ENCODE peak calls at places on chromosomes 12 and 14, in nine cellular contexts. One of them, this sample, is unnamed.

GRCh38 chr14:41570415-41571155 is 36.1 kb upstream of the LRFN5 start:
- DNase-seq in naive B cell: no peak
- DNase-seq in C1 segment of cervical spinal cord: no peak
- DNase-seq in stimulated activated CD8-positive, alpha-beta memory T cell treated with anti-CD3 and anti-CD28 coated beads, Interleukin-4, amount 100 ng/mL, for 1 hour: no peak
- DNase-seq in substantia nigra: no peak
- DNase-seq in NCI-H187: no peak
- DNase-seq in anterior cingulate cortex: no peak
- DNase-seq in NAMALWA: no peak
- DNase-seq in fibroblast of lung: no peak
- DNase-seq in this sample: no peak

GRCh38 chr12:32661706-32662105 is 17.4 kb upstream of the DNM1L start:
- DNase-seq in fibroblast of lung: no peak
- DNase-seq in C1 segment of cervical spinal cord: no peak
- DNase-seq in NAMALWA: no peak
- DNase-seq in NCI-H187: no peak
- DNase-seq in substantia nigra: no peak
- DNase-seq in naive B cell: no peak
- DNase-seq in stimulated activated CD8-positive, alpha-beta memory T cell treated with anti-CD3 and anti-CD28 coated beads, Interleukin-4, amount 100 ng/mL, for 1 hour: no peak
- DNase-seq in anterior cingulate cortex: no peak
- DNase-seq in this sample: no peak

GRCh38 chr14:20388159-20388558 is 25.1 kb downstream of the TEP1 start:
- DNase-seq in substantia nigra: no peak
- DNase-seq in NCI-H187: no peak
- DNase-seq in C1 segment of cervical spinal cord: no peak
- DNase-seq in anterior cingulate cortex: no peak
- DNase-seq in stimulated activated CD8-positive, alpha-beta memory T cell treated with anti-CD3 and anti-CD28 coated beads, Interleukin-4, amount 100 ng/mL, for 1 hour: no peak
- DNase-seq in NAMALWA: no peak
- DNase-seq in naive B cell: no peak
- DNase-seq in fibroblast of lung: no peak
- DNase-seq in this sample: no peak

GRCh38 chr12:591571-592505 is 71.4 kb downstream of the NINJ2 start:
- DNase-seq in stimulated activated CD8-positive, alpha-beta memory T cell treated with anti-CD3 and anti-CD28 coated beads, Interleukin-4, amount 100 ng/mL, for 1 hour: no peak
- DNase-seq in substantia nigra: no peak
- DNase-seq in naive B cell: no peak
- DNase-seq in NCI-H187: no peak
- DNase-seq in anterior cingulate cortex: no peak
- DNase-seq in fibroblast of lung: no peak
- DNase-seq in NAMALWA: peak
- DNase-seq in C1 segment of cervical spinal cord: no peak
- DNase-seq in this sample: no peak

GRCh38 chr14:64387232-64387737 is 868 bp upstream of the MTHFD1 start:
- DNase-seq in substantia nigra: no peak
- DNase-seq in anterior cingulate cortex: peak
- DNase-seq in NAMALWA: no peak
- DNase-seq in C1 segment of cervical spinal cord: peak
- DNase-seq in NCI-H187: no peak
- DNase-seq in fibroblast of lung: peak
- DNase-seq in naive B cell: no peak
- DNase-seq in stimulated activated CD8-positive, alpha-beta memory T cell treated with anti-CD3 and anti-CD28 coated beads, Interleukin-4, amount 100 ng/mL, for 1 hour: no peak
- DNase-seq in this sample: no peak

GRCh38 chr12:9702239-9702638 is 30.7 kb downstream of the CLECL1 start:
- DNase-seq in NCI-H187: no peak
- DNase-seq in NAMALWA: peak
- DNase-seq in fibroblast of lung: no peak
- DNase-seq in C1 segment of cervical spinal cord: no peak
- DNase-seq in naive B cell: no peak
- DNase-seq in anterior cingulate cortex: no peak
- DNase-seq in stimulated activated CD8-positive, alpha-beta memory T cell treated with anti-CD3 and anti-CD28 coated beads, Interleukin-4, amount 100 ng/mL, for 1 hour: no peak
- DNase-seq in substantia nigra: no peak
- DNase-seq in this sample: peak

GRCh38 chr14:51095854-51096823 is 1.2 kb upstream of the TRIM9 start:
- DNase-seq in NCI-H187: no peak
- DNase-seq in C1 segment of cervical spinal cord: peak
- DNase-seq in naive B cell: no peak
- DNase-seq in stimulated activated CD8-positive, alpha-beta memory T cell treated with anti-CD3 and anti-CD28 coated beads, Interleukin-4, amount 100 ng/mL, for 1 hour: no peak
- DNase-seq in fibroblast of lung: peak
- DNase-seq in NAMALWA: peak
- DNase-seq in anterior cingulate cortex: peak
- DNase-seq in substantia nigra: peak
- DNase-seq in this sample: no peak

GRCh38 chr12:49636979-49637378 is 13.6 kb downstream of the PRPF40B start:
- DNase-seq in NCI-H187: no peak
- DNase-seq in fibroblast of lung: peak
- DNase-seq in naive B cell: peak
- DNase-seq in stimulated activated CD8-positive, alpha-beta memory T cell treated with anti-CD3 and anti-CD28 coated beads, Interleukin-4, amount 100 ng/mL, for 1 hour: peak
- DNase-seq in NAMALWA: peak
- DNase-seq in substantia nigra: peak
- DNase-seq in anterior cingulate cortex: peak
- DNase-seq in C1 segment of cervical spinal cord: peak
- DNase-seq in this sample: peak

GRCh38 chr14:93543766-93544165 is 113.0 kb downstream of the UNC79 start:
- DNase-seq in substantia nigra: no peak
- DNase-seq in NAMALWA: peak
- DNase-seq in naive B cell: no peak
- DNase-seq in NCI-H187: no peak
- DNase-seq in stimulated activated CD8-positive, alpha-beta memory T cell treated with anti-CD3 and anti-CD28 coated beads, Interleukin-4, amount 100 ng/mL, for 1 hour: no peak
- DNase-seq in C1 segment of cervical spinal cord: no peak
- DNase-seq in anterior cingulate cortex: no peak
- DNase-seq in fibroblast of lung: peak
- DNase-seq in this sample: peak

GRCh38 chr12:67501362-67501761 is 147.2 kb upstream of the DYRK2 start:
- DNase-seq in substantia nigra: no peak
- DNase-seq in naive B cell: no peak
- DNase-seq in C1 segment of cervical spinal cord: no peak
- DNase-seq in fibroblast of lung: no peak
- DNase-seq in NCI-H187: no peak
- DNase-seq in anterior cingulate cortex: no peak
- DNase-seq in stimulated activated CD8-positive, alpha-beta memory T cell treated with anti-CD3 and anti-CD28 coated beads, Interleukin-4, amount 100 ng/mL, for 1 hour: no peak
- DNase-seq in NAMALWA: no peak
- DNase-seq in this sample: no peak

GRCh38 chr12:110117948-110118685 is 6.0 kb upstream of the IFT81 start:
- DNase-seq in C1 segment of cervical spinal cord: no peak
- DNase-seq in anterior cingulate cortex: no peak
- DNase-seq in NCI-H187: no peak
- DNase-seq in NAMALWA: no peak
- DNase-seq in naive B cell: no peak
- DNase-seq in fibroblast of lung: no peak
- DNase-seq in substantia nigra: no peak
- DNase-seq in stimulated activated CD8-positive, alpha-beta memory T cell treated with anti-CD3 and anti-CD28 coated beads, Interleukin-4, amount 100 ng/mL, for 1 hour: no peak
- DNase-seq in this sample: no peak

GRCh38 chr14:92103363-92103762 is 3.0 kb downstream of the ATXN3 start:
- DNase-seq in stimulated activated CD8-positive, alpha-beta memory T cell treated with anti-CD3 and anti-CD28 coated beads, Interleukin-4, amount 100 ng/mL, for 1 hour: no peak
- DNase-seq in NCI-H187: no peak
- DNase-seq in fibroblast of lung: no peak
- DNase-seq in NAMALWA: no peak
- DNase-seq in substantia nigra: no peak
- DNase-seq in naive B cell: no peak
- DNase-seq in anterior cingulate cortex: no peak
- DNase-seq in C1 segment of cervical spinal cord: no peak
- DNase-seq in this sample: no peak

GRCh38 chr12:120960657-120961056 is 17.7 kb upstream of the HNF1A start:
- DNase-seq in stimulated activated CD8-positive, alpha-beta memory T cell treated with anti-CD3 and anti-CD28 coated beads, Interleukin-4, amount 100 ng/mL, for 1 hour: no peak
- DNase-seq in NCI-H187: no peak
- DNase-seq in fibroblast of lung: no peak
- DNase-seq in naive B cell: no peak
- DNase-seq in NAMALWA: no peak
- DNase-seq in substantia nigra: no peak
- DNase-seq in anterior cingulate cortex: no peak
- DNase-seq in C1 segment of cervical spinal cord: no peak
- DNase-seq in this sample: no peak

GRCh38 chr14:103443106-103443505 is 57.9 kb downstream of the MARK3 start:
- DNase-seq in anterior cingulate cortex: no peak
- DNase-seq in naive B cell: no peak
- DNase-seq in fibroblast of lung: no peak
- DNase-seq in C1 segment of cervical spinal cord: no peak
- DNase-seq in stimulated activated CD8-positive, alpha-beta memory T cell treated with anti-CD3 and anti-CD28 coated beads, Interleukin-4, amount 100 ng/mL, for 1 hour: no peak
- DNase-seq in NAMALWA: no peak
- DNase-seq in substantia nigra: no peak
- DNase-seq in NCI-H187: no peak
- DNase-seq in this sample: peak

GRCh38 chr12:16531623-16532022 is 74.3 kb downstream of the LMO3 start:
- DNase-seq in substantia nigra: peak
- DNase-seq in NCI-H187: peak
- DNase-seq in anterior cingulate cortex: peak
- DNase-seq in fibroblast of lung: no peak
- DNase-seq in naive B cell: no peak
- DNase-seq in stimulated activated CD8-positive, alpha-beta memory T cell treated with anti-CD3 and anti-CD28 coated beads, Interleukin-4, amount 100 ng/mL, for 1 hour: no peak
- DNase-seq in NAMALWA: no peak
- DNase-seq in C1 segment of cervical spinal cord: no peak
- DNase-seq in this sample: no peak

GRCh38 chr12:132740652-132741051 is 21.0 kb downstream of the ANKLE2 start:
- DNase-seq in NAMALWA: no peak
- DNase-seq in C1 segment of cervical spinal cord: no peak
- DNase-seq in substantia nigra: no peak
- DNase-seq in NCI-H187: no peak
- DNase-seq in naive B cell: no peak
- DNase-seq in anterior cingulate cortex: no peak
- DNase-seq in stimulated activated CD8-positive, alpha-beta memory T cell treated with anti-CD3 and anti-CD28 coated beads, Interleukin-4, amount 100 ng/mL, for 1 hour: no peak
- DNase-seq in fibroblast of lung: no peak
- DNase-seq in this sample: no peak

GRCh38 chr12:112750971-112751370 is 40.6 kb upstream of the RPH3A start:
- DNase-seq in fibroblast of lung: no peak
- DNase-seq in C1 segment of cervical spinal cord: no peak
- DNase-seq in NCI-H187: no peak
- DNase-seq in naive B cell: no peak
- DNase-seq in substantia nigra: no peak
- DNase-seq in NAMALWA: no peak
- DNase-seq in anterior cingulate cortex: no peak
- DNase-seq in stimulated activated CD8-positive, alpha-beta memory T cell treated with anti-CD3 and anti-CD28 coated beads, Interleukin-4, amount 100 ng/mL, for 1 hour: no peak
- DNase-seq in this sample: no peak

GRCh38 chr14:34029921-34030334 is 79.1 kb upstream of the EGLN3 start:
- DNase-seq in anterior cingulate cortex: no peak
- DNase-seq in substantia nigra: no peak
- DNase-seq in stimulated activated CD8-positive, alpha-beta memory T cell treated with anti-CD3 and anti-CD28 coated beads, Interleukin-4, amount 100 ng/mL, for 1 hour: no peak
- DNase-seq in C1 segment of cervical spinal cord: no peak
- DNase-seq in fibroblast of lung: peak
- DNase-seq in naive B cell: no peak
- DNase-seq in NCI-H187: no peak
- DNase-seq in NAMALWA: no peak
- DNase-seq in this sample: no peak

GRCh38 chr12:46149905-46150304 is 118.9 kb downstream of the SLC38A1 start:
- DNase-seq in naive B cell: no peak
- DNase-seq in fibroblast of lung: no peak
- DNase-seq in NAMALWA: no peak
- DNase-seq in NCI-H187: no peak
- DNase-seq in stimulated activated CD8-positive, alpha-beta memory T cell treated with anti-CD3 and anti-CD28 coated beads, Interleukin-4, amount 100 ng/mL, for 1 hour: no peak
- DNase-seq in anterior cingulate cortex: no peak
- DNase-seq in substantia nigra: no peak
- DNase-seq in C1 segment of cervical spinal cord: no peak
- DNase-seq in this sample: no peak

GRCh38 chr12:109743076-109743910 is 29.7 kb downstream of the FAM222A start:
- DNase-seq in stimulated activated CD8-positive, alpha-beta memory T cell treated with anti-CD3 and anti-CD28 coated beads, Interleukin-4, amount 100 ng/mL, for 1 hour: no peak
- DNase-seq in NAMALWA: no peak
- DNase-seq in anterior cingulate cortex: no peak
- DNase-seq in fibroblast of lung: no peak
- DNase-seq in substantia nigra: no peak
- DNase-seq in C1 segment of cervical spinal cord: no peak
- DNase-seq in NCI-H187: no peak
- DNase-seq in naive B cell: no peak
- DNase-seq in this sample: no peak

GRCh38 chr14:52954346-52955214 is 3.7 kb upstream of the FERMT2 start:
- DNase-seq in NCI-H187: no peak
- DNase-seq in C1 segment of cervical spinal cord: no peak
- DNase-seq in substantia nigra: no peak
- DNase-seq in naive B cell: no peak
- DNase-seq in stimulated activated CD8-positive, alpha-beta memory T cell treated with anti-CD3 and anti-CD28 coated beads, Interleukin-4, amount 100 ng/mL, for 1 hour: no peak
- DNase-seq in anterior cingulate cortex: no peak
- DNase-seq in NAMALWA: no peak
- DNase-seq in fibroblast of lung: peak
- DNase-seq in this sample: no peak

GRCh38 chr14:96136361-96136760 is 68.3 kb upstream of the BDKRB2 start:
- DNase-seq in C1 segment of cervical spinal cord: no peak
- DNase-seq in NAMALWA: no peak
- DNase-seq in anterior cingulate cortex: no peak
- DNase-seq in stimulated activated CD8-positive, alpha-beta memory T cell treated with anti-CD3 and anti-CD28 coated beads, Interleukin-4, amount 100 ng/mL, for 1 hour: no peak
- DNase-seq in NCI-H187: no peak
- DNase-seq in naive B cell: no peak
- DNase-seq in substantia nigra: no peak
- DNase-seq in fibroblast of lung: peak
- DNase-seq in this sample: no peak

GRCh38 chr12:27844427-27845090 is 64.5 kb upstream of the MANSC4 start:
- DNase-seq in C1 segment of cervical spinal cord: no peak
- DNase-seq in NAMALWA: no peak
- DNase-seq in naive B cell: no peak
- DNase-seq in stimulated activated CD8-positive, alpha-beta memory T cell treated with anti-CD3 and anti-CD28 coated beads, Interleukin-4, amount 100 ng/mL, for 1 hour: no peak
- DNase-seq in anterior cingulate cortex: no peak
- DNase-seq in NCI-H187: no peak
- DNase-seq in fibroblast of lung: no peak
- DNase-seq in substantia nigra: no peak
- DNase-seq in this sample: no peak

GRCh38 chr14:92258934-92259333 is 64.0 kb upstream of the SLC24A4 start:
- DNase-seq in naive B cell: no peak
- DNase-seq in stimulated activated CD8-positive, alpha-beta memory T cell treated with anti-CD3 and anti-CD28 coated beads, Interleukin-4, amount 100 ng/mL, for 1 hour: no peak
- DNase-seq in substantia nigra: no peak
- DNase-seq in anterior cingulate cortex: no peak
- DNase-seq in fibroblast of lung: no peak
- DNase-seq in NAMALWA: no peak
- DNase-seq in NCI-H187: no peak
- DNase-seq in C1 segment of cervical spinal cord: no peak
- DNase-seq in this sample: peak

GRCh38 chr14:92990456-92991430 is 67.8 kb downstream of the CHGA start:
- DNase-seq in stimulated activated CD8-positive, alpha-beta memory T cell treated with anti-CD3 and anti-CD28 coated beads, Interleukin-4, amount 100 ng/mL, for 1 hour: no peak
- DNase-seq in naive B cell: no peak
- DNase-seq in anterior cingulate cortex: no peak
- DNase-seq in substantia nigra: no peak
- DNase-seq in NCI-H187: no peak
- DNase-seq in C1 segment of cervical spinal cord: no peak
- DNase-seq in NAMALWA: no peak
- DNase-seq in fibroblast of lung: no peak
- DNase-seq in this sample: no peak

GRCh38 chr12:52539024-52539820 is 13.7 kb downstream of the KRT71 start:
- DNase-seq in NCI-H187: peak
- DNase-seq in naive B cell: no peak
- DNase-seq in anterior cingulate cortex: no peak
- DNase-seq in fibroblast of lung: peak
- DNase-seq in stimulated activated CD8-positive, alpha-beta memory T cell treated with anti-CD3 and anti-CD28 coated beads, Interleukin-4, amount 100 ng/mL, for 1 hour: no peak
- DNase-seq in C1 segment of cervical spinal cord: no peak
- DNase-seq in NAMALWA: no peak
- DNase-seq in substantia nigra: no peak
- DNase-seq in this sample: no peak

GRCh38 chr12:110941391-110941790 is 21.0 kb upstream of the MYL2 start:
- DNase-seq in naive B cell: no peak
- DNase-seq in substantia nigra: no peak
- DNase-seq in stimulated activated CD8-positive, alpha-beta memory T cell treated with anti-CD3 and anti-CD28 coated beads, Interleukin-4, amount 100 ng/mL, for 1 hour: no peak
- DNase-seq in fibroblast of lung: no peak
- DNase-seq in anterior cingulate cortex: no peak
- DNase-seq in NCI-H187: no peak
- DNase-seq in C1 segment of cervical spinal cord: no peak
- DNase-seq in NAMALWA: no peak
- DNase-seq in this sample: no peak

GRCh38 chr14:31945074-31945613 is 132.0 kb upstream of the ARHGAP5 start:
- DNase-seq in fibroblast of lung: no peak
- DNase-seq in stimulated activated CD8-positive, alpha-beta memory T cell treated with anti-CD3 and anti-CD28 coated beads, Interleukin-4, amount 100 ng/mL, for 1 hour: no peak
- DNase-seq in naive B cell: peak
- DNase-seq in anterior cingulate cortex: no peak
- DNase-seq in C1 segment of cervical spinal cord: no peak
- DNase-seq in substantia nigra: no peak
- DNase-seq in NCI-H187: no peak
- DNase-seq in NAMALWA: no peak
- DNase-seq in this sample: no peak

GRCh38 chr12:69932154-69932553 is 107.1 kb downstream of the MYRFL start:
- DNase-seq in naive B cell: no peak
- DNase-seq in stimulated activated CD8-positive, alpha-beta memory T cell treated with anti-CD3 and anti-CD28 coated beads, Interleukin-4, amount 100 ng/mL, for 1 hour: no peak
- DNase-seq in anterior cingulate cortex: no peak
- DNase-seq in substantia nigra: no peak
- DNase-seq in NCI-H187: no peak
- DNase-seq in NAMALWA: no peak
- DNase-seq in fibroblast of lung: no peak
- DNase-seq in C1 segment of cervical spinal cord: no peak
- DNase-seq in this sample: no peak

GRCh38 chr12:73902270-73902669 is 635.4 kb upstream of the ATXN7L3B start:
- DNase-seq in NAMALWA: no peak
- DNase-seq in anterior cingulate cortex: no peak
- DNase-seq in stimulated activated CD8-positive, alpha-beta memory T cell treated with anti-CD3 and anti-CD28 coated beads, Interleukin-4, amount 100 ng/mL, for 1 hour: no peak
- DNase-seq in NCI-H187: no peak
- DNase-seq in fibroblast of lung: no peak
- DNase-seq in C1 segment of cervical spinal cord: no peak
- DNase-seq in naive B cell: no peak
- DNase-seq in substantia nigra: no peak
- DNase-seq in this sample: no peak

GRCh38 chr14:105913861-105914260 is 387.5 kb downstream of the TMEM121 start:
- DNase-seq in stimulated activated CD8-positive, alpha-beta memory T cell treated with anti-CD3 and anti-CD28 coated beads, Interleukin-4, amount 100 ng/mL, for 1 hour: no peak
- DNase-seq in fibroblast of lung: no peak
- DNase-seq in NCI-H187: no peak
- DNase-seq in substantia nigra: no peak
- DNase-seq in naive B cell: no peak
- DNase-seq in NAMALWA: no peak
- DNase-seq in anterior cingulate cortex: no peak
- DNase-seq in C1 segment of cervical spinal cord: no peak
- DNase-seq in this sample: no peak